ENCODE peak calls at places on chromosomes 3 and 15, in ten cellular contexts. One of them, this sample, is unnamed.

GRCh38 chr3:14335774-14336413 is 66.5 kb upstream of the SLC6A6 start:
- DNase-seq in upper lobe of left lung: no peak
- DNase-seq in GM04504: no peak
- DNase-seq in stimulated activated CD4-positive, alpha-beta T cell treated with anti-CD3 and anti-CD28 coated beads, Interleukin-1b, Interleukin-23, amount 100 ng/mL, for 1 hour: no peak
- DNase-seq in fibroblast of mammary gland: no peak
- DNase-seq in right lobe of liver: no peak
- DNase-seq in lower leg skin: no peak
- DNase-seq in stimulated activated CD8-positive, alpha-beta memory T cell treated with anti-CD3 and anti-CD28 coated beads, Interleukin-7, amount 100 ng/mL, for 1 hour: no peak
- DNase-seq in CD4-positive, alpha-beta T cell: no peak
- DNase-seq in effector memory CD8-positive, alpha-beta T cell: no peak
- DNase-seq in this sample: no peak

GRCh38 chr15:61828008-61828407 is 232.2 kb downstream of the VPS13C start:
- DNase-seq in upper lobe of left lung: no peak
- DNase-seq in GM04504: no peak
- DNase-seq in stimulated activated CD4-positive, alpha-beta T cell treated with anti-CD3 and anti-CD28 coated beads, Interleukin-1b, Interleukin-23, amount 100 ng/mL, for 1 hour: no peak
- DNase-seq in fibroblast of mammary gland: no peak
- DNase-seq in right lobe of liver: no peak
- DNase-seq in lower leg skin: no peak
- DNase-seq in stimulated activated CD8-positive, alpha-beta memory T cell treated with anti-CD3 and anti-CD28 coated beads, Interleukin-7, amount 100 ng/mL, for 1 hour: no peak
- DNase-seq in CD4-positive, alpha-beta T cell: no peak
- DNase-seq in effector memory CD8-positive, alpha-beta T cell: no peak
- DNase-seq in this sample: no peak

GRCh38 chr15:100686021-100686724 is 83.8 kb downstream of the ASB7 start:
- DNase-seq in upper lobe of left lung: no peak
- DNase-seq in GM04504: no peak
- DNase-seq in stimulated activated CD4-positive, alpha-beta T cell treated with anti-CD3 and anti-CD28 coated beads, Interleukin-1b, Interleukin-23, amount 100 ng/mL, for 1 hour: no peak
- DNase-seq in fibroblast of mammary gland: peak; percentile 75
- DNase-seq in right lobe of liver: no peak
- DNase-seq in lower leg skin: peak; percentile 50
- DNase-seq in stimulated activated CD8-positive, alpha-beta memory T cell treated with anti-CD3 and anti-CD28 coated beads, Interleukin-7, amount 100 ng/mL, for 1 hour: no peak
- DNase-seq in CD4-positive, alpha-beta T cell: no peak
- DNase-seq in effector memory CD8-positive, alpha-beta T cell: no peak
- DNase-seq in this sample: no peak

GRCh38 chr3:140497331-140497730 is 180.5 kb upstream of the TRIM42 start:
- DNase-seq in upper lobe of left lung: no peak
- DNase-seq in GM04504: no peak
- DNase-seq in stimulated activated CD4-positive, alpha-beta T cell treated with anti-CD3 and anti-CD28 coated beads, Interleukin-1b, Interleukin-23, amount 100 ng/mL, for 1 hour: no peak
- DNase-seq in fibroblast of mammary gland: no peak
- DNase-seq in right lobe of liver: no peak
- DNase-seq in lower leg skin: no peak
- DNase-seq in stimulated activated CD8-positive, alpha-beta memory T cell treated with anti-CD3 and anti-CD28 coated beads, Interleukin-7, amount 100 ng/mL, for 1 hour: no peak
- DNase-seq in CD4-positive, alpha-beta T cell: no peak
- DNase-seq in effector memory CD8-positive, alpha-beta T cell: no peak
- DNase-seq in this sample: no peak

GRCh38 chr15:60520825-60521368 is 42.0 kb upstream of the ICE2 start:
- DNase-seq in upper lobe of left lung: peak; percentile 70
- DNase-seq in GM04504: no peak
- DNase-seq in stimulated activated CD4-positive, alpha-beta T cell treated with anti-CD3 and anti-CD28 coated beads, Interleukin-1b, Interleukin-23, amount 100 ng/mL, for 1 hour: peak; percentile 67
- DNase-seq in fibroblast of mammary gland: peak; percentile 74
- DNase-seq in right lobe of liver: peak; percentile 63
- DNase-seq in lower leg skin: peak; percentile 70
- DNase-seq in stimulated activated CD8-positive, alpha-beta memory T cell treated with anti-CD3 and anti-CD28 coated beads, Interleukin-7, amount 100 ng/mL, for 1 hour: peak; percentile 67
- DNase-seq in CD4-positive, alpha-beta T cell: peak; percentile 71
- DNase-seq in effector memory CD8-positive, alpha-beta T cell: peak; percentile 77
- DNase-seq in this sample: peak; percentile 81

GRCh38 chr3:39414421-39414907 is 7.9 kb downstream of the RPSA start:
- DNase-seq in upper lobe of left lung: peak; percentile 40
- DNase-seq in GM04504: no peak
- DNase-seq in stimulated activated CD4-positive, alpha-beta T cell treated with anti-CD3 and anti-CD28 coated beads, Interleukin-1b, Interleukin-23, amount 100 ng/mL, for 1 hour: no peak
- DNase-seq in fibroblast of mammary gland: peak; percentile 26
- DNase-seq in right lobe of liver: no peak
- DNase-seq in lower leg skin: no peak
- DNase-seq in stimulated activated CD8-positive, alpha-beta memory T cell treated with anti-CD3 and anti-CD28 coated beads, Interleukin-7, amount 100 ng/mL, for 1 hour: no peak
- DNase-seq in CD4-positive, alpha-beta T cell: no peak
- DNase-seq in effector memory CD8-positive, alpha-beta T cell: no peak
- DNase-seq in this sample: no peak

GRCh38 chr3:47762233-47762632 is 19.5 kb downstream of the SMARCC1 start:
- DNase-seq in upper lobe of left lung: no peak
- DNase-seq in GM04504: no peak
- DNase-seq in stimulated activated CD4-positive, alpha-beta T cell treated with anti-CD3 and anti-CD28 coated beads, Interleukin-1b, Interleukin-23, amount 100 ng/mL, for 1 hour: no peak
- DNase-seq in fibroblast of mammary gland: peak; percentile 31
- DNase-seq in right lobe of liver: no peak
- DNase-seq in lower leg skin: no peak
- DNase-seq in stimulated activated CD8-positive, alpha-beta memory T cell treated with anti-CD3 and anti-CD28 coated beads, Interleukin-7, amount 100 ng/mL, for 1 hour: no peak
- DNase-seq in CD4-positive, alpha-beta T cell: no peak
- DNase-seq in effector memory CD8-positive, alpha-beta T cell: no peak
- DNase-seq in this sample: peak; percentile 18

GRCh38 chr3:188338081-188338480 is 184.1 kb downstream of the LPP start:
- DNase-seq in upper lobe of left lung: no peak
- DNase-seq in GM04504: no peak
- DNase-seq in stimulated activated CD4-positive, alpha-beta T cell treated with anti-CD3 and anti-CD28 coated beads, Interleukin-1b, Interleukin-23, amount 100 ng/mL, for 1 hour: no peak
- DNase-seq in fibroblast of mammary gland: no peak
- DNase-seq in right lobe of liver: no peak
- DNase-seq in lower leg skin: no peak
- DNase-seq in stimulated activated CD8-positive, alpha-beta memory T cell treated with anti-CD3 and anti-CD28 coated beads, Interleukin-7, amount 100 ng/mL, for 1 hour: no peak
- DNase-seq in CD4-positive, alpha-beta T cell: no peak
- DNase-seq in effector memory CD8-positive, alpha-beta T cell: no peak
- DNase-seq in this sample: no peak

GRCh38 chr15:75696854-75697259 is 15.8 kb downstream of the CSPG4 start:
- DNase-seq in upper lobe of left lung: no peak
- DNase-seq in GM04504: no peak
- DNase-seq in stimulated activated CD4-positive, alpha-beta T cell treated with anti-CD3 and anti-CD28 coated beads, Interleukin-1b, Interleukin-23, amount 100 ng/mL, for 1 hour: no peak
- DNase-seq in fibroblast of mammary gland: no peak
- DNase-seq in right lobe of liver: no peak
- DNase-seq in lower leg skin: no peak
- DNase-seq in stimulated activated CD8-positive, alpha-beta memory T cell treated with anti-CD3 and anti-CD28 coated beads, Interleukin-7, amount 100 ng/mL, for 1 hour: no peak
- DNase-seq in CD4-positive, alpha-beta T cell: no peak
- DNase-seq in effector memory CD8-positive, alpha-beta T cell: no peak
- DNase-seq in this sample: no peak

GRCh38 chr15:44620081-44620480 is 43.4 kb downstream of the SPG11 start:
- DNase-seq in upper lobe of left lung: no peak
- DNase-seq in GM04504: no peak
- DNase-seq in stimulated activated CD4-positive, alpha-beta T cell treated with anti-CD3 and anti-CD28 coated beads, Interleukin-1b, Interleukin-23, amount 100 ng/mL, for 1 hour: no peak
- DNase-seq in fibroblast of mammary gland: no peak
- DNase-seq in right lobe of liver: no peak
- DNase-seq in lower leg skin: no peak
- DNase-seq in stimulated activated CD8-positive, alpha-beta memory T cell treated with anti-CD3 and anti-CD28 coated beads, Interleukin-7, amount 100 ng/mL, for 1 hour: no peak
- DNase-seq in CD4-positive, alpha-beta T cell: no peak
- DNase-seq in effector memory CD8-positive, alpha-beta T cell: no peak
- DNase-seq in this sample: no peak

GRCh38 chr3:126731044-126731443 is 27.0 kb downstream of the CHCHD6 start:
- DNase-seq in upper lobe of left lung: no peak
- DNase-seq in GM04504: no peak
- DNase-seq in stimulated activated CD4-positive, alpha-beta T cell treated with anti-CD3 and anti-CD28 coated beads, Interleukin-1b, Interleukin-23, amount 100 ng/mL, for 1 hour: no peak
- DNase-seq in fibroblast of mammary gland: no peak
- DNase-seq in right lobe of liver: no peak
- DNase-seq in lower leg skin: no peak
- DNase-seq in stimulated activated CD8-positive, alpha-beta memory T cell treated with anti-CD3 and anti-CD28 coated beads, Interleukin-7, amount 100 ng/mL, for 1 hour: no peak
- DNase-seq in CD4-positive, alpha-beta T cell: no peak
- DNase-seq in effector memory CD8-positive, alpha-beta T cell: no peak
- DNase-seq in this sample: no peak

GRCh38 chr3:114043205-114043604 is 13.1 kb downstream of the CCDC191 start:
- DNase-seq in upper lobe of left lung: no peak
- DNase-seq in GM04504: no peak
- DNase-seq in stimulated activated CD4-positive, alpha-beta T cell treated with anti-CD3 and anti-CD28 coated beads, Interleukin-1b, Interleukin-23, amount 100 ng/mL, for 1 hour: no peak
- DNase-seq in fibroblast of mammary gland: no peak
- DNase-seq in right lobe of liver: no peak
- DNase-seq in lower leg skin: no peak
- DNase-seq in stimulated activated CD8-positive, alpha-beta memory T cell treated with anti-CD3 and anti-CD28 coated beads, Interleukin-7, amount 100 ng/mL, for 1 hour: no peak
- DNase-seq in CD4-positive, alpha-beta T cell: no peak
- DNase-seq in effector memory CD8-positive, alpha-beta T cell: no peak
- DNase-seq in this sample: no peak

GRCh38 chr3:182784542-182784941 is 8.8 kb upstream of the ATP11B start:
- DNase-seq in upper lobe of left lung: no peak
- DNase-seq in GM04504: no peak
- DNase-seq in stimulated activated CD4-positive, alpha-beta T cell treated with anti-CD3 and anti-CD28 coated beads, Interleukin-1b, Interleukin-23, amount 100 ng/mL, for 1 hour: no peak
- DNase-seq in fibroblast of mammary gland: no peak
- DNase-seq in right lobe of liver: no peak
- DNase-seq in lower leg skin: no peak
- DNase-seq in stimulated activated CD8-positive, alpha-beta memory T cell treated with anti-CD3 and anti-CD28 coated beads, Interleukin-7, amount 100 ng/mL, for 1 hour: no peak
- DNase-seq in CD4-positive, alpha-beta T cell: no peak
- DNase-seq in effector memory CD8-positive, alpha-beta T cell: no peak
- DNase-seq in this sample: no peak

GRCh38 chr3:188214442-188214841 is 60.5 kb downstream of the LPP start:
- DNase-seq in upper lobe of left lung: peak; percentile 62
- DNase-seq in GM04504: no peak
- DNase-seq in stimulated activated CD4-positive, alpha-beta T cell treated with anti-CD3 and anti-CD28 coated beads, Interleukin-1b, Interleukin-23, amount 100 ng/mL, for 1 hour: no peak
- DNase-seq in fibroblast of mammary gland: no peak
- DNase-seq in right lobe of liver: no peak
- DNase-seq in lower leg skin: no peak
- DNase-seq in stimulated activated CD8-positive, alpha-beta memory T cell treated with anti-CD3 and anti-CD28 coated beads, Interleukin-7, amount 100 ng/mL, for 1 hour: no peak
- DNase-seq in CD4-positive, alpha-beta T cell: no peak
- DNase-seq in effector memory CD8-positive, alpha-beta T cell: no peak
- DNase-seq in this sample: no peak

GRCh38 chr3:65785065-65785645 is 253.6 kb downstream of the MAGI1 start:
- DNase-seq in upper lobe of left lung: no peak
- DNase-seq in GM04504: peak; percentile 17
- DNase-seq in stimulated activated CD4-positive, alpha-beta T cell treated with anti-CD3 and anti-CD28 coated beads, Interleukin-1b, Interleukin-23, amount 100 ng/mL, for 1 hour: no peak
- DNase-seq in fibroblast of mammary gland: peak; percentile 80
- DNase-seq in right lobe of liver: no peak
- DNase-seq in lower leg skin: no peak
- DNase-seq in stimulated activated CD8-positive, alpha-beta memory T cell treated with anti-CD3 and anti-CD28 coated beads, Interleukin-7, amount 100 ng/mL, for 1 hour: no peak
- DNase-seq in CD4-positive, alpha-beta T cell: no peak
- DNase-seq in effector memory CD8-positive, alpha-beta T cell: no peak
- DNase-seq in this sample: peak; percentile 84

GRCh38 chr3:36944012-36944640 is 728 bp downstream of the TRANK1 start:
- DNase-seq in upper lobe of left lung: peak; percentile 57
- DNase-seq in GM04504: no peak
- DNase-seq in stimulated activated CD4-positive, alpha-beta T cell treated with anti-CD3 and anti-CD28 coated beads, Interleukin-1b, Interleukin-23, amount 100 ng/mL, for 1 hour: peak; percentile 7
- DNase-seq in fibroblast of mammary gland: peak; percentile 48
- DNase-seq in right lobe of liver: peak; percentile 78
- DNase-seq in lower leg skin: peak; percentile 24
- DNase-seq in stimulated activated CD8-positive, alpha-beta memory T cell treated with anti-CD3 and anti-CD28 coated beads, Interleukin-7, amount 100 ng/mL, for 1 hour: peak; percentile 8
- DNase-seq in CD4-positive, alpha-beta T cell: peak; percentile 18
- DNase-seq in effector memory CD8-positive, alpha-beta T cell: peak; percentile 11
- DNase-seq in this sample: peak; percentile 68

GRCh38 chr15:65937476-65937875 is 68.2 kb downstream of the RAB11A start:
- DNase-seq in upper lobe of left lung: peak; percentile 51
- DNase-seq in GM04504: no peak
- DNase-seq in stimulated activated CD4-positive, alpha-beta T cell treated with anti-CD3 and anti-CD28 coated beads, Interleukin-1b, Interleukin-23, amount 100 ng/mL, for 1 hour: no peak
- DNase-seq in fibroblast of mammary gland: peak; percentile 40
- DNase-seq in right lobe of liver: no peak
- DNase-seq in lower leg skin: no peak
- DNase-seq in stimulated activated CD8-positive, alpha-beta memory T cell treated with anti-CD3 and anti-CD28 coated beads, Interleukin-7, amount 100 ng/mL, for 1 hour: no peak
- DNase-seq in CD4-positive, alpha-beta T cell: no peak
- DNase-seq in effector memory CD8-positive, alpha-beta T cell: no peak
- DNase-seq in this sample: no peak

GRCh38 chr15:66595937-66596545 is 30.2 kb upstream of the LCTL start:
- DNase-seq in upper lobe of left lung: no peak
- DNase-seq in GM04504: peak; percentile 58
- DNase-seq in stimulated activated CD4-positive, alpha-beta T cell treated with anti-CD3 and anti-CD28 coated beads, Interleukin-1b, Interleukin-23, amount 100 ng/mL, for 1 hour: no peak
- DNase-seq in fibroblast of mammary gland: peak; percentile 17
- DNase-seq in right lobe of liver: no peak
- DNase-seq in lower leg skin: no peak
- DNase-seq in stimulated activated CD8-positive, alpha-beta memory T cell treated with anti-CD3 and anti-CD28 coated beads, Interleukin-7, amount 100 ng/mL, for 1 hour: no peak
- DNase-seq in CD4-positive, alpha-beta T cell: no peak
- DNase-seq in effector memory CD8-positive, alpha-beta T cell: no peak
- DNase-seq in this sample: no peak

GRCh38 chr15:99155961-99156443 is 51.1 kb downstream of the SYNM start:
- DNase-seq in upper lobe of left lung: no peak
- DNase-seq in GM04504: no peak
- DNase-seq in stimulated activated CD4-positive, alpha-beta T cell treated with anti-CD3 and anti-CD28 coated beads, Interleukin-1b, Interleukin-23, amount 100 ng/mL, for 1 hour: no peak
- DNase-seq in fibroblast of mammary gland: peak; percentile 37
- DNase-seq in right lobe of liver: no peak
- DNase-seq in lower leg skin: no peak
- DNase-seq in stimulated activated CD8-positive, alpha-beta memory T cell treated with anti-CD3 and anti-CD28 coated beads, Interleukin-7, amount 100 ng/mL, for 1 hour: no peak
- DNase-seq in CD4-positive, alpha-beta T cell: no peak
- DNase-seq in effector memory CD8-positive, alpha-beta T cell: no peak
- DNase-seq in this sample: no peak

GRCh38 chr3:72102057-72102711 is 317.2 kb upstream of the PROK2 start:
- DNase-seq in upper lobe of left lung: peak; percentile 42
- DNase-seq in GM04504: no peak
- DNase-seq in stimulated activated CD4-positive, alpha-beta T cell treated with anti-CD3 and anti-CD28 coated beads, Interleukin-1b, Interleukin-23, amount 100 ng/mL, for 1 hour: no peak
- DNase-seq in fibroblast of mammary gland: peak; percentile 37
- DNase-seq in right lobe of liver: no peak
- DNase-seq in lower leg skin: no peak
- DNase-seq in stimulated activated CD8-positive, alpha-beta memory T cell treated with anti-CD3 and anti-CD28 coated beads, Interleukin-7, amount 100 ng/mL, for 1 hour: no peak
- DNase-seq in CD4-positive, alpha-beta T cell: no peak
- DNase-seq in effector memory CD8-positive, alpha-beta T cell: no peak
- DNase-seq in this sample: no peak

GRCh38 chr3:166425900-166426611 is 588.8 kb upstream of the BCHE start:
- DNase-seq in upper lobe of left lung: no peak
- DNase-seq in GM04504: no peak
- DNase-seq in stimulated activated CD4-positive, alpha-beta T cell treated with anti-CD3 and anti-CD28 coated beads, Interleukin-1b, Interleukin-23, amount 100 ng/mL, for 1 hour: no peak
- DNase-seq in fibroblast of mammary gland: no peak
- DNase-seq in right lobe of liver: no peak
- DNase-seq in lower leg skin: no peak
- DNase-seq in stimulated activated CD8-positive, alpha-beta memory T cell treated with anti-CD3 and anti-CD28 coated beads, Interleukin-7, amount 100 ng/mL, for 1 hour: no peak
- DNase-seq in CD4-positive, alpha-beta T cell: no peak
- DNase-seq in effector memory CD8-positive, alpha-beta T cell: no peak
- DNase-seq in this sample: no peak

GRCh38 chr3:52176188-52176752 is 21.7 kb upstream of the ALAS1 start:
- DNase-seq in upper lobe of left lung: no peak
- DNase-seq in GM04504: no peak
- DNase-seq in stimulated activated CD4-positive, alpha-beta T cell treated with anti-CD3 and anti-CD28 coated beads, Interleukin-1b, Interleukin-23, amount 100 ng/mL, for 1 hour: no peak
- DNase-seq in fibroblast of mammary gland: no peak
- DNase-seq in right lobe of liver: peak; percentile 10
- DNase-seq in lower leg skin: no peak
- DNase-seq in stimulated activated CD8-positive, alpha-beta memory T cell treated with anti-CD3 and anti-CD28 coated beads, Interleukin-7, amount 100 ng/mL, for 1 hour: no peak
- DNase-seq in CD4-positive, alpha-beta T cell: no peak
- DNase-seq in effector memory CD8-positive, alpha-beta T cell: no peak
- DNase-seq in this sample: no peak

GRCh38 chr3:66473181-66473580 is 27.6 kb downstream of the LRIG1 start:
- DNase-seq in upper lobe of left lung: no peak
- DNase-seq in GM04504: no peak
- DNase-seq in stimulated activated CD4-positive, alpha-beta T cell treated with anti-CD3 and anti-CD28 coated beads, Interleukin-1b, Interleukin-23, amount 100 ng/mL, for 1 hour: no peak
- DNase-seq in fibroblast of mammary gland: peak; percentile 43
- DNase-seq in right lobe of liver: no peak
- DNase-seq in lower leg skin: no peak
- DNase-seq in stimulated activated CD8-positive, alpha-beta memory T cell treated with anti-CD3 and anti-CD28 coated beads, Interleukin-7, amount 100 ng/mL, for 1 hour: no peak
- DNase-seq in CD4-positive, alpha-beta T cell: no peak
- DNase-seq in effector memory CD8-positive, alpha-beta T cell: no peak
- DNase-seq in this sample: peak; percentile 39

GRCh38 chr15:63090502-63091286 is 31.0 kb upstream of the LACTB start:
- DNase-seq in upper lobe of left lung: no peak
- DNase-seq in GM04504: no peak
- DNase-seq in stimulated activated CD4-positive, alpha-beta T cell treated with anti-CD3 and anti-CD28 coated beads, Interleukin-1b, Interleukin-23, amount 100 ng/mL, for 1 hour: no peak
- DNase-seq in fibroblast of mammary gland: no peak
- DNase-seq in right lobe of liver: no peak
- DNase-seq in lower leg skin: no peak
- DNase-seq in stimulated activated CD8-positive, alpha-beta memory T cell treated with anti-CD3 and anti-CD28 coated beads, Interleukin-7, amount 100 ng/mL, for 1 hour: no peak
- DNase-seq in CD4-positive, alpha-beta T cell: no peak
- DNase-seq in effector memory CD8-positive, alpha-beta T cell: no peak
- DNase-seq in this sample: no peak

GRCh38 chr3:126288314-126288713 is 68.9 kb downstream of the KLF15 start:
- DNase-seq in upper lobe of left lung: no peak
- DNase-seq in GM04504: no peak
- DNase-seq in stimulated activated CD4-positive, alpha-beta T cell treated with anti-CD3 and anti-CD28 coated beads, Interleukin-1b, Interleukin-23, amount 100 ng/mL, for 1 hour: no peak
- DNase-seq in fibroblast of mammary gland: no peak
- DNase-seq in right lobe of liver: peak; percentile 32
- DNase-seq in lower leg skin: no peak
- DNase-seq in stimulated activated CD8-positive, alpha-beta memory T cell treated with anti-CD3 and anti-CD28 coated beads, Interleukin-7, amount 100 ng/mL, for 1 hour: no peak
- DNase-seq in CD4-positive, alpha-beta T cell: no peak
- DNase-seq in effector memory CD8-positive, alpha-beta T cell: no peak
- DNase-seq in this sample: no peak

GRCh38 chr3:43997788-43998373 is 243.8 kb upstream of the TOPAZ1 start:
- DNase-seq in upper lobe of left lung: no peak
- DNase-seq in GM04504: no peak
- DNase-seq in stimulated activated CD4-positive, alpha-beta T cell treated with anti-CD3 and anti-CD28 coated beads, Interleukin-1b, Interleukin-23, amount 100 ng/mL, for 1 hour: no peak
- DNase-seq in fibroblast of mammary gland: peak; percentile 22
- DNase-seq in right lobe of liver: no peak
- DNase-seq in lower leg skin: no peak
- DNase-seq in stimulated activated CD8-positive, alpha-beta memory T cell treated with anti-CD3 and anti-CD28 coated beads, Interleukin-7, amount 100 ng/mL, for 1 hour: no peak
- DNase-seq in CD4-positive, alpha-beta T cell: no peak
- DNase-seq in effector memory CD8-positive, alpha-beta T cell: no peak
- DNase-seq in this sample: no peak

GRCh38 chr15:40161693-40162401 is 978 bp downstream of the BUB1B start:
- DNase-seq in upper lobe of left lung: no peak
- DNase-seq in GM04504: no peak
- DNase-seq in stimulated activated CD4-positive, alpha-beta T cell treated with anti-CD3 and anti-CD28 coated beads, Interleukin-1b, Interleukin-23, amount 100 ng/mL, for 1 hour: no peak
- DNase-seq in fibroblast of mammary gland: no peak
- DNase-seq in right lobe of liver: no peak
- DNase-seq in lower leg skin: no peak
- DNase-seq in stimulated activated CD8-positive, alpha-beta memory T cell treated with anti-CD3 and anti-CD28 coated beads, Interleukin-7, amount 100 ng/mL, for 1 hour: no peak
- DNase-seq in CD4-positive, alpha-beta T cell: no peak
- DNase-seq in effector memory CD8-positive, alpha-beta T cell: no peak
- DNase-seq in this sample: no peak

GRCh38 chr3:71759401-71759800 is 5.7 kb downstream of the GPR27 start:
- DNase-seq in upper lobe of left lung: peak; percentile 40
- DNase-seq in GM04504: no peak
- DNase-seq in stimulated activated CD4-positive, alpha-beta T cell treated with anti-CD3 and anti-CD28 coated beads, Interleukin-1b, Interleukin-23, amount 100 ng/mL, for 1 hour: no peak
- DNase-seq in fibroblast of mammary gland: no peak
- DNase-seq in right lobe of liver: no peak
- DNase-seq in lower leg skin: no peak
- DNase-seq in stimulated activated CD8-positive, alpha-beta memory T cell treated with anti-CD3 and anti-CD28 coated beads, Interleukin-7, amount 100 ng/mL, for 1 hour: no peak
- DNase-seq in CD4-positive, alpha-beta T cell: no peak
- DNase-seq in effector memory CD8-positive, alpha-beta T cell: no peak
- DNase-seq in this sample: no peak

This sample was measured in fibroblast of pulmonary artery.